ENCODE peak calls at places on chromosomes 11 and 22, in four cellular contexts. A is fibroblast of mammary gland, V is astrocyte of the spinal cord, B is sigmoid colon. W is an unnamed sample.
A peak's percentile ranks its signal among the peaks of the same experiment; 100 is the strongest.

GRCh38 chr11:8283510-8284272 is 20.0 kb upstream of the LMO1 start:
- DNase-seq in V (no peak), A (no peak), B (peak; percentile 54), W (no peak)

GRCh38 chr11:63023415-63023814 is 7.8 kb upstream of the SLC22A8 start:
- DNase-seq in V (no peak), B (no peak), A (no peak), W (no peak)

GRCh38 chr11:44894217-44894617 is 56.5 kb downstream of the TP53I11 start:
- DNase-seq in B (peak; percentile 91), V (peak; percentile 44), A (peak; percentile 48), W (peak; percentile 30)

GRCh38 chr22:49955581-49956417 is 4.8 kb upstream of the PIM3 start:
- DNase-seq in B (peak; percentile 53), A (no peak), V (no peak), W (no peak)

GRCh38 chr22:28930357-28931007 is 47.1 kb downstream of the ZNRF3 start:
- DNase-seq in B (no peak), V (no peak), A (no peak), W (no peak)

GRCh38 chr11:46369458-46370152 is 11.9 kb upstream of the MDK start:
- DNase-seq in V (peak; percentile 72), B (no peak), A (peak; percentile 67), W (no peak)

GRCh38 chr22:24440718-24441405 is 13.5 kb downstream of the ADORA2A start:
- DNase-seq in B (no peak), V (no peak), A (no peak), W (no peak)

GRCh38 chr11:22730319-22730718 is 63.9 kb downstream of the GAS2 start:
- DNase-seq in V (no peak), B (no peak), A (peak; percentile 1), W (peak; percentile 52)

GRCh38 chr22:49015459-49015858 is 812.2 kb downstream of the BRD1 start:
- DNase-seq in V (no peak), A (no peak), B (peak; percentile 46), W (no peak)

GRCh38 chr11:109317726-109318125 is 104.3 kb upstream of the C11orf87 start:
- DNase-seq in V (no peak), B (no peak), A (no peak), W (peak; percentile 86)

GRCh38 chr11:9176136-9176535 is 84.7 kb upstream of the SCUBE2 start:
- DNase-seq in A (no peak), V (no peak), B (no peak), W (no peak)

GRCh38 chr11:34425360-34425759 is 13.4 kb upstream of the CAT start:
- DNase-seq in V (no peak), A (no peak), B (no peak), W (no peak)

GRCh38 chr11:58485961-58486360 is 21.9 kb downstream of the OR5B21 start:
- DNase-seq in B (no peak), A (no peak), V (no peak), W (no peak)

GRCh38 chr22:25358421-25359170 is 139.2 kb downstream of the CRYBB2 start:
- DNase-seq in B (peak; percentile 40), V (no peak), A (no peak), W (no peak)

GRCh38 chr11:13009921-13010736 is 1.0 kb downstream of the RASSF10 start:
- DNase-seq in V (no peak), B (no peak), A (peak; percentile 21), W (peak; percentile 40)

GRCh38 chr22:26534874-26535470 is 22.7 kb upstream of the TFIP11 start:
- DNase-seq in A (no peak), V (no peak), B (no peak), W (no peak)

GRCh38 chr11:124839051-124839971 is 25.9 kb upstream of the ROBO3 start:
- DNase-seq in A (no peak), V (no peak), B (no peak), W (no peak)

GRCh38 chr11:122670131-122670530 is 14.6 kb downstream of the UBASH3B start:
- DNase-seq in V (no peak), A (no peak), B (no peak), W (no peak)

GRCh38 chr11:122665882-122666281 is 10.4 kb downstream of the UBASH3B start:
- DNase-seq in A (no peak), B (no peak), V (no peak), W (no peak)

GRCh38 chr11:122671270-122671906 is 15.9 kb downstream of the UBASH3B start:
- DNase-seq in A (peak; percentile 60), B (no peak), V (no peak), W (no peak)

GRCh38 chr11:122666743-122667142 is 11.2 kb downstream of the UBASH3B start:
- DNase-seq in B (no peak), V (no peak), A (no peak), W (no peak)

DNA sequence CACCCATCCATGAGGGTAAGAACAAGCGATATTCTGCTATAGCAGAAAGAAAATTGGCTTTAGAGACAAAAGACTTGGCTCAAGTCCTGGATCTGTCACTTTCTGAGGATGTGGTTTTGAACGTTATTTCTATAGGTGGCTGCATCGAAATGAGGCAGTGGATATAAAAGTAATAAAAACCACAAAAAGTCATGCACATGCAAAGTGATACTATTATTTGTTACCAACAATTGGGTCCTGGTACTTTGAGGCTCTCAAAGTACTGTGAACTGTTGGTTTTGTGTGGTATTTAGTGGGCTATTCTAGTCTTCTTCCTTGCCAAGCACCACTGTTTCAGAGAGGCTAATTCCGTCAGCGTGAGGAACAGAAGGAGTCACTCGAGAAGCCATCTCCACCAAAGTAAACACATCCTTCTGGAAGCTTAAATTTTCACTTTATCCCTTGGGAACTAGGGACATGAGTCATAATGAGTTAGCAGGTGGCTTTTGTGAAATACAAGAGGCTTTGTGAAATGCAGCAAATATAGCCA is 13.1 kb downstream of the UBASH3B start:
- DNase-seq in V (peak; percentile 89), B (no peak), A (peak; percentile 86), W (peak; percentile 79)
- H3K4me3 ChIP-seq in V (no peak overlapping the region), B (no peak overlapping the region), A (no peak overlapping the region), W (no peak overlapping the region)

GRCh38 chr22:41742918-41743317 is 43.6 kb downstream of the MEI1 start:
- DNase-seq in A (no peak), V (no peak), B (no peak), W (no peak)
- TF ChIP-seq CTCF in A (no peak), V (no peak), B (no peak), W (no peak)

GRCh38 chr11:64209563-64209843 is 3.0 kb downstream of the FERMT3 start:
- DNase-seq in A (no peak), B (no peak), V (no peak), W (no peak)

GRCh38 chr11:64207247-64208085 is 945 bp downstream of the FERMT3 start:
- DNase-seq in B (peak; percentile 85), A (peak; percentile 82), V (peak; percentile 66), W (no peak)

GRCh38 chr11:64208086-64208795 is 1.7 kb downstream of the FERMT3 start:
- DNase-seq in B (no peak), A (no peak), V (no peak), W (no peak)

GRCh38 chr11:64210301-64211020 is 3.9 kb downstream of the FERMT3 start:
- DNase-seq in V (no peak), B (no peak), A (no peak), W (no peak)

DNA sequence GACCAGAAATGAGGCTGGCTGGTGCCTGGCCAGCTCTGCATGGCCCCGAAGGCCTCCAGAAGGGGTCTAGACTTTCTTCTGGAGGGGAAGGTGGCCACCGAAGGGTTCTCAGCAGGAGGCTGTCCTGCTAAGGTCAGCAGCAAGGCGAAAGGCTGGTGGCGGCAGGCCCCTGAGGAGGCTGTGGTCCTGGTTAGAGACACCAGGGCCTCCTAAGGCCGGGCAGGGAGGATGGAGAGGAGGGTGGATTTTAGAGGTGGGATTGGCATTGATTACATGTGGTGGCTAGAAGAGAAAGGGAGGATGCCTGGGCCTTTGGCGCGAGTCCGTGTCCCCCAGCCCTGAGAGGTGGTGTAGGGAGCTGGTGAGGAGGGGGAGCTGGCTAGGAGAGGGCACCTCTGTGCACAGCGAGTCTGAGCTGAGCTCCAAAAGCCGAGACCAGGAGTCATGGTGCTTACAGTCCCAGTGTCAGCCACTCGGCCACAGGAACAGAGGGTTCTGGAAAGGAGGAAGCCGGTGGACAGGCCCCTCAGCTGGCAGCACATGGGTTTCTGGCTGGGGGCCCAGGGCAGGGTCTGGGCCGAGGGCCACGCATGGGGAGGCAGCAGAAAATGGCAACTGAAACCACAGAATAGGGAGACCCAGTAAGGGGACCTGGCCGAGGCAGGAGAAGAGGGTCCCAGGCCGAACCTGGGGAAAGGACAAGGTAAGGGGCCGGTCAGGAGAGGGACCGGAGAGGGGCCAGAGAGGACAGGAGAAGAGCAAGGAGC is 2.5 kb downstream of the FERMT3 start:
- DNase-seq in A (no peak), B (no peak), V (no peak), W (no peak)
- H3K4me3 ChIP-seq in A (no peak overlapping the region), B (no peak overlapping the region), V (no peak overlapping the region), W (no peak overlapping the region)

DNA sequence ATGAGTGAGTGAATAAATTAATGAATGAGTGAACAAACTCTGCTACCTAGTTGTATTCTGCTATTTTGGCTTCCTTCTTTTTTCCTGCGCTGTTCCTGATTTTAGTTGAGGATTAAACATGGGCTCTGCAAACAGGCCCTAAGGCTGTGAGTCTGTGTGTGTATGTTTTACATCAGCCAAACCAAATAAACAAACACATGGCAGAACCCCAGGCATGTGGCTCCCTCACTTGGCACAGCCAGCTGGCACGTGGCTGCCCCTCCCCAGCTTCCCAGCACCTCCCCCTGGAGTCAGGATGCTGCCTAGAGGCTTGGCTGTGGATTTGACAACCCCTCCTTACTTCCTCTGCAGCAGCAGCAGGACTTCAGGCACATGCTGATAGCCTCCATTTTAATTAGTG is 593.2 kb downstream of the INSC start:
- DNase-seq in B (no peak), V (peak; percentile 48), A (no peak), W (peak; percentile 40)
- TF ChIP-seq CTCF in B (no peak), V (no peak), A (no peak), W (no peak)

DNA sequence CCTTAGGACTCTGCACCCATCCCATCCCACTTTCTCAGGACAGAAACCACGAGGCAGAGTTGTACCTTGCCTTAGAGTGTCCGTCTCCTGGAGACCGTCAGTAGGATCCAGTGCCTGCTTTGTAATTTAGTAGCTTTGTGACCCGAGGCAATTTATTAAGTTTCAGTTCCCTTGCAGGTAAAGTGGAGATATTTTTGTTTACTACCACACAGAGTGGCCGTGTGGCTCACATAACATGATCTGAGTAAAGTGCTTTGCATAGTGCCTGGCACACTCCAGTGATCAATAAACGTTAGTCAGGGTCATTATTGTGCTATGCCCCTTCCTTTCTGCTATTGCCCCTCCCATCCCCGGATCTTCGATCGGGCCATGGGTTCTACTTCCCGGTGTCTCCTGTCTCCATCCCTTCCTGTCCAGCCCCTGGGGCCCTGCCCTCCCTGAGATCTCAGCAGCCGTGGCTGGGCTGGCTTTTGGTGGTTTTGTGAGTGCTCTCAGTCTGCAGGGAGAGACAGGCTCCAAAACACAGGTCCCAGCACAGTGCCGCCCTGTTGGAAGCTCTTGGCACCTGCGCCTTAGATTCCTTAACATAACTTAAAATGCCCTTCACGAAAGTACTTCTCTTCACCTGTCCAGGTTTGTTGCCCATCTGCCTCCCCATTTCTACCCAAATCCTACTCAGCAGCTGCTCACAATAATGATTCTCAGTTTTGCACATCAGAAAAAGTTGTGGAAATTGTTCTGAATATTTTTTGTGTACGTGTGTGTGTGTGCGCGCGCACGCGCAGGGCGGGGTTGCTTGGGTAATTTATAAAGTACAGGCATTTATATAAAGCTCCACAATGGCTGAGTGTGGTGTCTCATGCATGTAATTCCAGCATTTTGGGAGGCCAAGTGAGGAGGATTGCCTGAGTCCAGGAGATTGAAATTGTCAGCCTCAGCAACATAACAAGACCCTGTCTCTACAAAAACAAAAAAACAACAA is 753.7 kb downstream of the NTM start:
- DNase-seq in V (no peak), B (no peak), A (no peak), W (no peak)
- H3K4me3 ChIP-seq in V (no peak overlapping the region), B (no peak overlapping the region), A (no peak overlapping the region), W (no peak overlapping the region)

W was measured in bronchial epithelial cell.